ENCODE peak calls at places on chromosomes 16 and 17, in ten cellular contexts. I, X, U, W, Y, G, K, F, D and H are unnamed samples.

GRCh38 chr17:44197107-44197506 is 2.6 kb downstream of the ATXN7L3 start:
- DNase-seq in I (no peak), X (no peak), U (no peak), W (no peak), Y (no peak), G (no peak), K (no peak), F (no peak), D (no peak), H (no peak)

GRCh38 chr17:80751070-80751459 is 206.4 kb downstream of the RPTOR start:
- DNase-seq in I (no peak), X (no peak), U (no peak), W (peak; percentile 42), Y (no peak), G (no peak), K (no peak), F (no peak), D (no peak), H (no peak)

GRCh38 chr17:65583921-65584603 is 22.6 kb upstream of the AXIN2 start:
- DNase-seq in I (no peak), X (no peak), U (no peak), W (no peak), Y (no peak), G (no peak), K (no peak), F (no peak), D (no peak), H (no peak)

GRCh38 chr17:66644311-66644710 is 190.6 kb upstream of the CACNG5 start:
- DNase-seq in I (no peak), X (no peak), U (no peak), W (no peak), Y (no peak), G (no peak), K (no peak), F (no peak), D (no peak), H (no peak)

GRCh38 chr17:60645918-60646523 is 31.6 kb upstream of the BCAS3 start:
- DNase-seq in I (no peak), X (no peak), U (no peak), W (no peak), Y (no peak), G (no peak), K (no peak), F (no peak), D (no peak), H (no peak)

GRCh38 chr17:76004750-76005262 is 4.2 kb downstream of the CDK3 start:
- DNase-seq in I (no peak), X (no peak), U (peak; percentile 45), W (no peak), Y (no peak), G (no peak), K (no peak), F (no peak), D (no peak), H (no peak)

GRCh38 chr17:76005263-76006149 is 4.9 kb downstream of the CDK3 start:
- DNase-seq in I (no peak), X (no peak), U (peak; percentile 75), W (peak; percentile 16), Y (peak; percentile 86), G (peak; percentile 88), K (peak; percentile 82), F (no peak), D (peak; percentile 78), H (peak; percentile 44)

GRCh38 chr16:67326472-67327309 is at the start of the genes KCTD19 and LRRC36:
- DNase-seq in I (no peak), X (no peak), U (peak; percentile 51), W (peak; percentile 8), Y (peak; percentile 78), G (peak; percentile 21), K (no peak), F (no peak), D (peak; percentile 80), H (no peak)

GRCh38 chr16:22861585-22861984 is 47.6 kb downstream of the HS3ST2 start:
- DNase-seq in I (no peak), X (no peak), U (no peak), W (no peak), Y (no peak), G (no peak), K (no peak), F (no peak), D (no peak), H (no peak)

GRCh38 chr17:83125515-83126274 is 46.3 kb downstream of the METRNL start:
- DNase-seq in I (no peak), X (no peak), U (no peak), W (peak; percentile 16), Y (no peak), G (peak; percentile 65), K (peak; percentile 42), F (peak; percentile 74), D (no peak), H (peak; percentile 21)

GRCh38 chr17:17628388-17629008 is 37.0 kb upstream of the PEMT start:
- DNase-seq in I (no peak), X (no peak), U (no peak), W (no peak), Y (peak; percentile 46), G (no peak), K (peak; percentile 42), F (no peak), D (no peak), H (no peak)

GRCh38 chr17:9052921-9053320 is 31.6 kb downstream of the NTN1 start:
- DNase-seq in I (no peak), X (no peak), U (no peak), W (no peak), Y (no peak), G (no peak), K (no peak), F (no peak), D (no peak), H (no peak)
- H3K27ac ChIP-seq in I (no peak overlapping the region), X (no peak overlapping the region), U (no peak overlapping the region), W (no peak overlapping the region), Y (no peak overlapping the region), G (no peak overlapping the region), K (peak overlapping the region; percentile 85), F (no peak overlapping the region), D (no peak overlapping the region), H (no peak overlapping the region)

GRCh38 chr16:15650019-15650697 is at the start of gene NDE1:
- DNase-seq in I (no peak), X (peak; percentile 61), U (peak; percentile 93), W (peak; percentile 60), Y (peak; percentile 94), G (peak; percentile 82), K (peak; percentile 92), F (peak; percentile 94), D (peak; percentile 87), H (peak; percentile 94)

GRCh38 chr16:15650698-15651161 is 685 bp downstream of the NDE1 start:
- DNase-seq in I (no peak), X (no peak), U (no peak), W (no peak), Y (no peak), G (peak; percentile 19), K (peak; percentile 19), F (peak; percentile 75), D (no peak), H (peak; percentile 21)

GRCh38 chr16:15652293-15653001 is 2.4 kb downstream of the NDE1 start:
- DNase-seq in I (no peak), X (no peak), U (peak; percentile 10), W (no peak), Y (no peak), G (no peak), K (no peak), F (no peak), D (no peak), H (no peak)

GRCh38 chr16:15654591-15654990 is 4.5 kb downstream of the NDE1 start:
- DNase-seq in I (no peak), X (no peak), U (peak; percentile 0), W (no peak), Y (no peak), G (no peak), K (no peak), F (no peak), D (no peak), H (no peak)

GRCh38 chr16:15653227-15653626 is 3.2 kb downstream of the NDE1 start:
- DNase-seq in I (no peak), X (peak; percentile 73), U (peak; percentile 18), W (no peak), Y (no peak), G (no peak), K (no peak), F (no peak), D (no peak), H (peak; percentile 59)
- H3K27ac ChIP-seq in I (peak overlapping the region; percentile 30), X (no peak overlapping the region), U (no peak overlapping the region), W (no peak overlapping the region), Y (no peak overlapping the region), G (no peak overlapping the region), K (no peak overlapping the region), F (no peak overlapping the region), D (no peak overlapping the region), H (peak overlapping the region; percentile 92)

DNA sequence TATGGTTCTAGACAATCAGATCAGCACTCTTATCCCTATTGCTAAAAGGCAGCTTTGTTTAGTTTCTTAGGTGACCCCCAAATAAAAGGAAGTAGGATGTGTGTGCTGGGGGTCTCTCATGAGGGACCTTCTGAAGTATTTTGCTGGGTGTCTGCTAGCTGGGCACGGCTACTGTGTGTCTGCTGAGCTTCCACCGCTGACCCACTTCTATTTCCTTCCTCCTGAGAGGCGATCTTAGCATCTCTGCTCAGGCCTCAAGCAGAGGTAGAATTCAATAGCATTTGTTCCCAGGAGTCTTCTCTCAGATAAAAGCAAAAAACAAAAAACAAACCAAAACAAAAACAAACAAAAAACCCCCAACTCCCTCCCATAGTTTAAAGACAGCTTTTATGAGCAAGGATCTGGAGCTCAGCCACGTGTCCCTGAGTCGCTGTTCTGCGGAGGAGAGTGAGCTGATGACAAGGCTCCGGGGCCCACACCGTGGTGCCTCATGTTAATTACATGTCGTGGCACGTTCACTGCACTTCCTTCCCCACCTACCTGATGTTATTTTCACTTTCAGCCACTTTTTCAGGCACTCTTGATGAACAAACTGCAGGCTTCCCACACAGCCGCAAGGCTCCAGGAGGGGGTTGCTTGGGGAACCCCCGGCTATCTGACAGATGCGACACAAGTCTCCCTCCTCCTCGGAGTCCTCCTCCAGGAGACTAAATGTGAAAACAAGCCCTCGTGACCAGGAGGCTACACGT is 83.5 kb downstream of the MARCHF10 start:
- DNase-seq in I (no peak), X (peak; percentile 72), U (no peak), W (no peak), Y (no peak), G (no peak), K (no peak), F (no peak), D (no peak), H (peak; percentile 81)
- H3K27ac ChIP-seq in I (peak overlapping the region; percentile 57), X (peak overlapping the region; percentile 48), U (no peak overlapping the region), W (no peak overlapping the region), Y (no peak overlapping the region), G (no peak overlapping the region), K (no peak overlapping the region), F (no peak overlapping the region), D (peak overlapping the region; percentile 8), H (peak overlapping the region; percentile 71)

GRCh38 chr17:27351741-27352140 is 57.8 kb downstream of the WSB1 start:
- DNase-seq in I (no peak), X (no peak), U (no peak), W (no peak), Y (no peak), G (no peak), K (no peak), F (no peak), D (no peak), H (no peak)
- H3K27ac ChIP-seq in I (no peak overlapping the region), X (no peak overlapping the region), U (no peak overlapping the region), W (peak overlapping the region; percentile 26), Y (no peak overlapping the region), G (no peak overlapping the region), K (no peak overlapping the region), F (no peak overlapping the region), D (no peak overlapping the region), H (no peak overlapping the region)

GRCh38 chr16:35352431-35352830 is 1893.0 kb downstream of the TP53TG3F start:
- DNase-seq in I (no peak), X (no peak), U (no peak), W (no peak), Y (no peak), G (no peak), K (no peak), F (no peak), D (no peak), H (no peak)
- H3K27ac ChIP-seq in I (no peak overlapping the region), X (no peak overlapping the region), U (no peak overlapping the region), W (no peak overlapping the region), Y (no peak overlapping the region), G (no peak overlapping the region), K (no peak overlapping the region), F (no peak overlapping the region), D (no peak overlapping the region), H (no peak overlapping the region)